ENCODE peak calls at places on chromosomes 6 and 20, in five cellular contexts. G is NT2/D1, L is GM23248, A is trophoblast cell, I is esophagus squamous epithelium. B is an unnamed sample.

GRCh38 chr6:147621280-147621679 is 112.8 kb downstream of the SAMD5 start:
- DNase-seq in A (no peak), G (no peak), L (no peak), I (no peak), B (no peak)

GRCh38 chr20:58169441-58169840 is 59.0 kb downstream of the ANKRD60 start:
- DNase-seq in A (no peak), L (peak; percentile 78), I (no peak), G (no peak), B (no peak)

GRCh38 chr6:41423002-41423401 is 87.6 kb downstream of the NCR2 start:
- DNase-seq in L (no peak), G (no peak), A (no peak), I (no peak), B (no peak)

GRCh38 chr6:38567436-38567835 is 72.3 kb downstream of the BTBD9 start:
- DNase-seq in I (no peak), A (no peak), G (no peak), L (peak; percentile 87), B (peak; percentile 16)

GRCh38 chr6:89346433-89346832 is 6.1 kb downstream of the UBE2J1 start:
- DNase-seq in L (no peak), A (peak; percentile 76), I (no peak), G (no peak), B (no peak)

GRCh38 chr6:158938220-158938619 is 61.8 kb downstream of the RSPH3 start:
- DNase-seq in G (no peak), A (no peak), I (no peak), L (no peak), B (no peak)

GRCh38 chr6:34234667-34235604 is 1.7 kb upstream of the HMGA1 start:
- DNase-seq in L (no peak), G (no peak), A (peak; percentile 47), I (no peak), B (no peak)

GRCh38 chr6:162123797-162124196 is 603.8 kb downstream of the PRKN start:
- DNase-seq in L (peak; percentile 10), A (no peak), G (peak; percentile 8), I (no peak), B (peak; percentile 44)

GRCh38 chr6:80523531-80523970 is 417.1 kb downstream of the BCKDHB start:
- DNase-seq in I (no peak), L (peak; percentile 60), A (no peak), G (peak; percentile 28), B (no peak)

GRCh38 chr6:159893064-159893463 is 2.3 kb downstream of the MAS1 start:
- DNase-seq in A (no peak), I (no peak), G (no peak), L (no peak), B (no peak)

GRCh38 chr20:43925786-43926185 is 11.1 kb downstream of the TOX2 start:
- DNase-seq in L (peak; percentile 63), A (no peak), I (no peak), G (no peak), B (no peak)

GRCh38 chr20:680638-681037 is 5.0 kb upstream of the SCRT2 start:
- DNase-seq in L (no peak), A (no peak), G (no peak), I (no peak), B (no peak)

GRCh38 chr6:148492654-148493290 is 150.1 kb downstream of the SASH1 start:
- DNase-seq in I (no peak), L (peak; percentile 82), A (no peak), G (no peak), B (no peak)

GRCh38 chr6:40509163-40509562 is 78.0 kb downstream of the LRFN2 start:
- DNase-seq in L (no peak), I (no peak), G (no peak), A (peak; percentile 14), B (no peak)

GRCh38 chr20:19981091-19981490 is 36.1 kb upstream of the NAA20 start:
- DNase-seq in L (peak; percentile 44), I (no peak), G (no peak), A (no peak), B (no peak)

GRCh38 chr6:1912731-1913130 is 303.0 kb downstream of the FOXC1 start:
- DNase-seq in A (no peak), L (no peak), I (no peak), G (no peak), B (no peak)

GRCh38 chr20:54525906-54526596 is 50.7 kb downstream of the DOK5 start:
- DNase-seq in G (no peak), L (no peak), I (no peak), A (no peak), B (no peak)

GRCh38 chr20:59307270-59307669 is 6.9 kb downstream of the EDN3 start:
- DNase-seq in A (no peak), I (no peak), G (no peak), L (no peak), B (no peak)

GRCh38 chr6:169251822-169252804 is 1.5 kb downstream of the THBS2 start:
- DNase-seq in A (no peak), L (peak; percentile 49), I (no peak), G (no peak), B (no peak)

GRCh38 chr6:43738877-43739641 is 31.0 kb upstream of the VEGFA start:
- DNase-seq in G (no peak), I (no peak), A (no peak), L (no peak), B (no peak)

GRCh38 chr6:44156494-44157151 is 2.0 kb upstream of the CAPN11 start:
- DNase-seq in G (no peak), I (no peak), L (no peak), A (peak; percentile 10), B (no peak)

GRCh38 chr6:37005061-37005810 is at the start of gene FGD2:
- DNase-seq in L (no peak), G (no peak), I (no peak), A (no peak), B (no peak)

GRCh38 chr6:91241946-91242613 is 655.2 kb upstream of the MAP3K7 start:
- DNase-seq in I (no peak), A (no peak), G (no peak), L (no peak), B (no peak)

GRCh38 chr6:83849127-83849526 is 4.0 kb upstream of the RIPPLY2 start:
- DNase-seq in L (no peak), I (no peak), A (no peak), G (no peak), B (no peak)

GRCh38 chr6:92577077-92577719 is 842.2 kb downstream of the EPHA7 start:
- DNase-seq in I (no peak), L (no peak), G (peak; percentile 42), A (no peak), B (no peak)

GRCh38 chr6:46184114-46184513 is 13.3 kb upstream of the ENPP5 start:
- DNase-seq in I (no peak), G (no peak), A (no peak), L (peak; percentile 92), B (no peak)

GRCh38 chr6:30882764-30883475 is 1.4 kb upstream of the DDR1 start:
- DNase-seq in G (no peak), I (no peak), L (no peak), A (peak; percentile 70), B (no peak)

GRCh38 chr6:111769365-111770127 is 103.7 kb downstream of the FYN start:
- DNase-seq in I (no peak), A (no peak), G (no peak), L (no peak), B (no peak)

GRCh38 chr6:132198896-132199295 is 202.4 kb downstream of the MOXD1 start:
- DNase-seq in G (no peak), I (no peak), L (peak; percentile 67), A (no peak), B (no peak)
- H3K4me3 ChIP-seq in G (no peak overlapping the region), I (no peak overlapping the region), L (peak overlapping the region; percentile 63), A (no peak overlapping the region), B (no peak overlapping the region)

DNA sequence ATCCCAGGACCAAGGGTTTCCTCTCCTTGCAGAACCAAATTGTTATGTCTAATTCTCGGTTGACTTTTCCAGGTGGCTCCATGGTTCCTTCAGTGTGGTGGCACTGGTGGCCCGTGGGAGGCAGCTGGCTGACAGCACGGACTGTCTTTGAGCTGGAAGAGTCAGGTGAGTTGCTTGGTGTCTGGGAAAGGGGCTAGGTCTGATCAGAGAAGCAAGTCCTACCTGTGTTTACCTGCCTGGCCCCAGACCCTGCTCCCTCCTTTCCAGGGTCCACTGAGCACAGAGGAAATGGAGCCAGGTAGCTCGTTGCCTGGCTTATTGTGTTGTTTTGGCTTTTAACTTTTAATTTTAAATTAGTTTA is 111.8 kb downstream of the BANF2 start:
- DNase-seq in I (no peak), G (no peak), A (no peak), L (no peak), B (no peak)
- H3K4me3 ChIP-seq in I (no peak overlapping the region), G (no peak overlapping the region), A (no peak overlapping the region), L (no peak overlapping the region), B (no peak overlapping the region)

GRCh38 chr6:72619883-72620696 is 1.8 kb upstream of the KCNQ5 start:
- DNase-seq in G (no peak), A (peak; percentile 3), I (no peak), L (peak; percentile 80), B (peak; percentile 39)
- H3K4me3 ChIP-seq in G (peak overlapping the region; percentile 21), A (no peak overlapping the region), I (peak overlapping the region; percentile 59), L (peak overlapping the region; percentile 96), B (peak overlapping the region; percentile 16)

GRCh38 chr6:125742433-125743120 is 6.9 kb upstream of the HEY2 start:
- DNase-seq in G (no peak), I (no peak), L (no peak), A (no peak), B (no peak)
- H3K4me3 ChIP-seq in G (no peak overlapping the region), I (no peak overlapping the region), L (no peak overlapping the region), A (no peak overlapping the region), B (no peak overlapping the region)

GRCh38 chr6:4856779-4857178 is 80.6 kb downstream of the CDYL start:
- DNase-seq in A (no peak), G (no peak), I (no peak), L (peak; percentile 9), B (no peak)

GRCh38 chr6:4860387-4860786 is 84.2 kb downstream of the CDYL start:
- DNase-seq in A (no peak), I (no peak), L (no peak), G (no peak), B (no peak)

GRCh38 chr6:4858194-4859028 is 82.2 kb downstream of the CDYL start:
- DNase-seq in L (no peak), A (no peak), I (no peak), G (no peak), B (no peak)

GRCh38 chr6:4864534-4864933 is 88.3 kb downstream of the CDYL start:
- DNase-seq in L (no peak), A (peak; percentile 45), G (no peak), I (no peak), B (no peak)

GRCh38 chr6:4861564-4861963 is 85.4 kb downstream of the CDYL start:
- DNase-seq in A (no peak), G (no peak), L (no peak), I (no peak), B (no peak)
- H3K4me3 ChIP-seq in A (no peak overlapping the region), G (no peak overlapping the region), L (no peak overlapping the region), I (no peak overlapping the region), B (no peak overlapping the region)